ENCODE peak calls at places on chromosomes 7 and 10, in seven cellular contexts. A is tibial artery; L is lung; H is hepatocyte; Z is CD8-positive, alpha-beta T cell; U is mesendoderm; Y is breast epithelium. I is an unnamed sample. For H3K4me1, the result is how much of the 10 kb centered on the place peaks cover.

GRCh38 chr10:52146766-52147165 is 167.3 kb upstream of the DKK1 start:
- DNase-seq in A (no peak), L (no peak), H (no peak), Z (no peak), U (no peak), Y (no peak), I (no peak)

GRCh38 chr7:4633012-4633411 is 49.1 kb upstream of the FOXK1 start:
- DNase-seq in A (no peak), L (no peak), H (no peak), Z (no peak), U (peak), Y (no peak), I (no peak)

GRCh38 chr7:120738816-120739215 is 119.1 kb downstream of the TSPAN12 start:
- DNase-seq in A (no peak), L (no peak), H (no peak), Z (no peak), U (peak), Y (no peak), I (no peak)

GRCh38 chr7:47758546-47758945 is 176.6 kb upstream of the TNS3 start:
- DNase-seq in A (peak), L (no peak), H (no peak), Z (no peak), U (no peak), Y (no peak), I (no peak)

GRCh38 chr10:70672993-70673928 is 955 bp downstream of the ADAMTS14 start:
- DNase-seq in A (no peak), L (no peak), H (peak), Z (no peak), U (peak), Y (no peak), I (peak)

GRCh38 chr10:77700086-77700485 is 62.5 kb upstream of the KCNMA1 start:
- DNase-seq in A (no peak), L (no peak), H (no peak), Z (no peak), U (no peak), Y (no peak), I (no peak)

GRCh38 chr10:80552151-80552646 is 14.5 kb downstream of the SH2D4B start:
- DNase-seq in A (no peak), L (peak), H (peak), Z (no peak), U (peak), Y (no peak), I (no peak)

GRCh38 chr7:44217852-44218402 is 17.1 kb downstream of the YKT6 start:
- DNase-seq in A (peak), L (no peak), H (no peak), Z (no peak), U (no peak), Y (no peak), I (no peak)

GRCh38 chr7:32453286-32454011 is 36.7 kb downstream of the LSM5 start:
- DNase-seq in A (no peak), L (no peak), H (peak), Z (no peak), U (no peak), Y (no peak), I (peak)

GRCh38 chr10:83492004-83492403 is 647.3 kb upstream of the GHITM start:
- DNase-seq in A (no peak), L (no peak), H (no peak), Z (no peak), U (no peak), Y (no peak), I (no peak)

GRCh38 chr7:87038993-87039716 is 20.3 kb downstream of the ELAPOR2 start:
- DNase-seq in A (no peak), L (no peak), H (no peak), Z (no peak), U (no peak), Y (no peak), I (no peak)

GRCh38 chr10:78286186-78286585 is 252.5 kb downstream of the RPS24 start:
- DNase-seq in A (no peak), L (no peak), H (no peak), Z (no peak), U (peak), Y (no peak), I (no peak)

GRCh38 chr7:92691578-92691977 is 101.4 kb upstream of the FAM133B start:
- DNase-seq in A (no peak), L (no peak), H (peak), Z (no peak), U (peak), Y (no peak), I (no peak)

GRCh38 chr10:83666762-83667161 is 472.5 kb upstream of the GHITM start:
- DNase-seq in A (no peak), L (no peak), H (no peak), Z (no peak), U (no peak), Y (no peak), I (peak)

GRCh38 chr10:84205049-84205852 is 10.9 kb downstream of the CDHR1 start:
- DNase-seq in A (peak), L (peak), H (peak), Z (peak), U (peak), Y (peak), I (peak)

GRCh38 chr10:521844-522243 is 167.6 kb downstream of the DIP2C start:
- DNase-seq in A (peak), L (no peak), H (peak), Z (no peak), U (no peak), Y (no peak), I (no peak)

GRCh38 chr7:143362126-143362961 is at the start of gene FAM131B:
- DNase-seq in A (no peak), L (no peak), H (no peak), Z (peak), U (no peak), Y (no peak), I (no peak)

GRCh38 chr7:102061981-102062390 is 224.7 kb upstream of the SH2B2 start:
- DNase-seq in A (peak), L (peak), H (peak), Z (no peak), U (peak), Y (peak), I (no peak)

GRCh38 chr7:23490357-23491131 is 20.3 kb upstream of the IGF2BP3 start:
- DNase-seq in A (peak), L (no peak), H (no peak), Z (peak), U (no peak), Y (no peak), I (peak)

DNA sequence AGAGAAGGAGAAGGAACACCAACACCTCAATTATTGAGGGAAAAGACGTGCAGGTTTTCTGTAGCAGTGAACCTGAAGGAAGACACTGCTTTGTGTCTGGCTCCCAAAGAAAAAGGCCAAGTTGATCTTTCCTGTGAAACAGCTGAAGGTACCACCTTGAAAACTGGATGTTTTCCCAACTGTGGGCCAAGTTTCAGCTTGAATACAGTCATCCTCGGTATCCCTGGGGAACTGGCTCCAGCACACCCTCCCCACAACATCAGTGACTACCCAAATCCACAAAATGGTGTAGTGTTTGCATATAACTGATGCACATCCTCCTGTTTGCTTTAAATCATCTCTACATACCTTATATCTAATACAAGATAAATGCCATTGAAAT is 297.0 kb upstream of the PITRM1 start:
- DNase-seq in A (no peak), L (no peak), H (no peak), Z (no peak), U (no peak), Y (no peak), I (no peak)
- H3K4me1 ChIP-seq in A (under half), L (under half), H (under half), Z (under half), U (under half), Y (under half), I (under half)

DNA sequence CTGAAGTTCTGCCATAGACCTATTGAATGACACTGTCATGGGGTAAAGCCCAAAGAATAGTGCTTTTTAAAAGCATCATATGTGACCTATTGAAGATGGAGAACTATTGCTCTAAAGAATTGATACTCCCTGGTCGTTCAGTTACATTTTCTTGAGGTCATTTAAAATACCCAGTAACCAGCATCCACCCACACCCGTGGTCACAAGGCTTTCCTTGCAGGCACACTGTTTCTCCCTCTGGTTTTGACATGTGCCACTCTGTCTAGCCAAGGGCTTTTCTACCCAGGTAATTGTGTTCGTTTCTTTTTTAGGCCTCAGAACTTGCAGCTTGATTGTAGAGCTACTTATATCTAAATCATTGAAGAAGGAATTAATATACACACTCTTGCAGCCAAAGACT is 68.3 kb upstream of the LYZL2 start:
- DNase-seq in A (no peak), L (no peak), H (no peak), Z (no peak), U (no peak), Y (no peak), I (no peak)
- H3K4me1 ChIP-seq in A (under half), L (under half), H (under half), Z (half or more), U (under half), Y (under half), I (under half)

DNA sequence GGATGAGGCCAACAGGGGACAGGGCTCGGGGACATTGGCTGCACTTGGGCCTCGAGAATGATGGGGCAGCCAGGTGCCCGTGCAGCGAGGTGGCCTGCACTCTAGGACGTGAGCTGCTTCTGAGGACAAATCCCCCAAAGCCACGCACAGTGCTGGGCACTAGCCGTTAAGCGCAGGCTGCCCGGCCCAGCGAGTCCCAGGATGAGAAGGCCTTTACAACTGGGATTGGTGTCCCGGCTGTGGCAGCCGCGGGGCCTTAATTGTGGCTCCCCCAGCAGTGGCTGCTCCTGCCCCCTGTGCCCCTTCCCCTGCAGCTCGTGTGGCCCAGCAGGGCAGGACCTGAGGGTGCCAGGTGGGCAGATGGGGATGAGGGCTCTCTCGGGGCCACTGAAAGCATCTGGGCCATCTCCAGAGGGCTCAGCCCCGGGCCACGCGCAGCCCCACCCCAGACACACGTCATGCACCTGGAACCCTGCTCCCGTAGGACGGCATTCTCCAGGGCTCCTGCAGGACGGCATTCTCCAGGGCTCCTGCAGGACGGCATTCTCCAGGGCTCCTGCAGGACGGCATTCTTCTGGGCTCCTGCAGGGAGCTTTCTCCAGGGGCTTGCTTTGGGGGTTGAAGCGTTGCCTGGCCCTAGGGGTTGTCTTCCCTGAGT is 6.6 kb downstream of the PWWP2B start:
- DNase-seq in A (no peak), L (no peak), H (no peak), Z (no peak), U (no peak), Y (no peak), I (peak)
- H3K4me1 ChIP-seq in A (under half), L (under half), H (under half), Z (under half), U (under half), Y (under half), I (under half)

DNA sequence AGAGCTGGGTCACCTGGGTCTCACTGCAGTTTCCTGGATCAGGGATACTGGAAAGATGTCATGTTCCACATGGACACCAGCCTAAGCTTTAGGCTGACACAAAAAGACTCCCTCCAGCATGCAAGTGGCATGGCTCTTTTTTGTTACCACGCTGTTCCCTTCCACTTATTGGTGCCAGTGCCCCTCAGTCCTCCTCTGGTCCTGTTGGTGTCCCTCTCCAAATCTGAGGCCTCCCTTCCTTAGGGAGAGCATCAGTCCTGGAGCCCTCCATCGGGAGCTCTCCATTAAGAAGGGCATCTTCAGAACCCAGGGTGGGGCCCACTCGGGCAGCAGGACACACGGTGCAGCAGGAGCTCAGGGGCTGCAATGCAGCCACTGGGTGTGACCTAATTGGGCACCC is 76.1 kb upstream of the LRRC18 start:
- DNase-seq in A (no peak), L (no peak), H (no peak), Z (peak), U (no peak), Y (no peak), I (no peak)
- H3K4me1 ChIP-seq in A (under half), L (under half), H (under half), Z (under half), U (under half), Y (under half), I (under half)

GRCh38 chr10:123139165-123139520 is 3.4 kb downstream of the HMX3 start:
- DNase-seq in A (no peak), L (no peak), H (no peak), Z (no peak), U (no peak), Y (no peak), I (no peak)
- H3K4me1 ChIP-seq in A (under half), L (under half), H (under half), Z (half or more), U (under half), Y (under half), I (under half)

DNA sequence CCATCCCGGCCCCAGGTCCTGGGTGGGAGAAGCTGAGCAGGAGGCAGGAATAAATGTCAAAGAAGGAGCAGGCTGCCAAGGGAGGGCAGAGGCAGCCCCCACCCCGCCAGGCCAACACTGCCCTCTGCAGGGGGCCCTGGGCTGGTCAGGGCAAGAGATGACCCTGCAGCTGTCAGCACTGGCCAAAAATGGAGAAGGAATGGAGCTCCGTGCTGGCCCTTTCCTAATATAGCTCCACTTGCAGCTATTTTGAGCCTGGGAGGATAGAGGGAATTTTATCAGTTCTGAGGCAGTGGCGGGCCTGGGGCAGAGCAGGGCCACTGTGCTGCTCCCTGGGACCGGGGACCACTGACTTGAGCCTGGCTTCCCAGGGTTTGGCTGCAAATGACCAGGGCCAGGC is 16.0 kb downstream of the LDB3 start:
- DNase-seq in A (peak), L (no peak), H (peak), Z (no peak), U (peak), Y (no peak), I (no peak)
- H3K4me1 ChIP-seq in A (under half), L (under half), H (under half), Z (under half), U (under half), Y (under half), I (under half)